ENCODE peak calls at places on chromosomes 1 and 21, in nine cellular contexts. P is cardiac muscle cell; B is HTR-8/SVneo; C is H7; A is activated T-helper 9 cell treated with anti-CD3 and anti-CD28 coated beads, Interleukin-2, amount 50 U/mL, for 16 hours; V is GM03348; M is C1 segment of cervical spinal cord; T is naive B cell; X is kidney tubule cell. R is an unnamed sample.

GRCh38 chr1:45221716-45222115 is 15.3 kb upstream of the ZSWIM5 start:
- DNase-seq in P (no peak), B (no peak), C (peak; percentile 19), A (no peak), V (no peak), M (no peak), T (no peak), X (peak; percentile 12), R (no peak)

GRCh38 chr1:245016700-245017099 is 138.1 kb upstream of the KIF26B start:
- DNase-seq in P (no peak), B (no peak), C (no peak), A (no peak), V (no peak), M (no peak), T (no peak), X (no peak), R (no peak)

GRCh38 chr1:11670747-11671146 is 6.7 kb downstream of the FBXO6 start:
- DNase-seq in P (no peak), B (no peak), C (no peak), A (no peak), V (no peak), M (no peak), T (no peak), X (no peak), R (no peak)

GRCh38 chr1:83512371-83513004 is 486.4 kb downstream of the TTLL7 start:
- DNase-seq in P (no peak), B (no peak), C (no peak), A (no peak), V (no peak), M (no peak), T (no peak), X (no peak), R (no peak)

GRCh38 chr1:35570589-35571137 is 2.5 kb upstream of the TFAP2E start:
- DNase-seq in P (no peak), B (no peak), C (no peak), A (no peak), V (no peak), M (no peak), T (no peak), X (no peak), R (no peak)

GRCh38 chr1:59707216-59707615 is 107.5 kb upstream of the HOOK1 start:
- DNase-seq in P (peak; percentile 96), B (peak; percentile 61), C (no peak), A (no peak), V (peak; percentile 88), M (no peak), T (no peak), X (peak; percentile 81), R (no peak)

GRCh38 chr21:45504516-45505415 is 37.5 kb downstream of the SLC19A1 start:
- DNase-seq in P (no peak), B (no peak), C (no peak), A (no peak), V (no peak), M (no peak), T (no peak), X (no peak), R (no peak)

GRCh38 chr1:98315309-98315708 is 346.2 kb upstream of the SNX7 start:
- DNase-seq in P (peak; percentile 75), B (no peak), C (no peak), A (no peak), V (peak; percentile 64), M (no peak), T (no peak), X (no peak), R (no peak)

GRCh38 chr1:182857212-182857611 is 18.1 kb downstream of the DHX9 start:
- DNase-seq in P (no peak), B (no peak), C (no peak), A (no peak), V (no peak), M (no peak), T (no peak), X (no peak), R (no peak)

GRCh38 chr1:18653922-18654321 is 23.3 kb downstream of the PAX7 start:
- DNase-seq in P (no peak), B (no peak), C (peak; percentile 77), A (no peak), V (no peak), M (no peak), T (no peak), X (no peak), R (no peak)

GRCh38 chr1:54462597-54463258 is 56.5 kb upstream of the SSBP3 start:
- DNase-seq in P (no peak), B (no peak), C (peak; percentile 38), A (no peak), V (no peak), M (no peak), T (no peak), X (no peak), R (no peak)

R was measured in NAMALWA.